ENCODE peak calls at places on chromosomes 2 and 18, in four cellular contexts. D is tibial artery, R is aorta, M is thoracic aorta. X is an unnamed sample.

GRCh38 chr2:241432824-241433448 is 75.4 kb downstream of the STK25 start:
- DNase-seq in D (no peak), R (no peak), M (no peak), X (no peak)

GRCh38 chr18:75211002-75211621 is 515 bp downstream of the TSHZ1 start:
- DNase-seq in M (no peak), D (no peak), R (no peak), X (no peak)

GRCh38 chr2:185208261-185208660 is 530.3 kb upstream of the FSIP2 start:
- DNase-seq in M (no peak), D (no peak), R (no peak), X (peak; percentile 61)

GRCh38 chr18:46412831-46413371 is 244.1 kb downstream of the LOXHD1 start:
- DNase-seq in R (no peak), D (no peak), M (no peak), X (no peak)

GRCh38 chr2:162014751-162015150 is 59.3 kb downstream of the DPP4 start:
- DNase-seq in R (no peak), M (no peak), D (no peak), X (no peak)

GRCh38 chr18:28995319-28995718 is 818.4 kb upstream of the CDH2 start:
- DNase-seq in D (no peak), M (no peak), R (no peak), X (no peak)

GRCh38 chr2:3117650-3118216 is 259.9 kb downstream of the EIPR1 start:
- DNase-seq in M (no peak), D (peak; percentile 5), R (no peak), X (no peak)

GRCh38 chr18:43869451-43870008 is 592.2 kb upstream of the SYT4 start:
- DNase-seq in D (no peak), R (no peak), M (no peak), X (no peak)

GRCh38 chr2:43269074-43269572 is 42.7 kb upstream of the ZFP36L2 start:
- DNase-seq in M (peak; percentile 78), R (peak; percentile 94), D (peak; percentile 95), X (peak; percentile 79)

GRCh38 chr2:109648041-109648527 is 33.9 kb downstream of the SOWAHC start:
- DNase-seq in M (no peak), D (peak; percentile 75), R (peak; percentile 71), X (no peak)

GRCh38 chr18:13703899-13704298 is 22.5 kb downstream of the FAM210A start:
- DNase-seq in R (no peak), M (no peak), D (no peak), X (no peak)
- H3K9me3 ChIP-seq in R (no peaks in the 10 kb centered on the region), M (no peaks in the 10 kb centered on the region), D (no peaks in the 10 kb centered on the region), X (no peaks in the 10 kb centered on the region)

GRCh38 chr2:200369886-200370285 is 63.4 kb downstream of the SPATS2L start:
- DNase-seq in R (no peak), D (no peak), M (no peak), X (no peak)
- H3K4me1 ChIP-seq in R (no peaks in the 10 kb centered on the region), D (no peaks in the 10 kb centered on the region), M (peaks cover 5% of the 10 kb centered on the region), X (peaks cover 8% of the 10 kb centered on the region)

GRCh38 chr2:196128749-196129148 is 42.6 kb downstream of the STK17B start:
- DNase-seq in M (no peak), R (no peak), D (no peak), X (no peak)
- H3K9me3 ChIP-seq in M (peaks cover 22% of the 10 kb centered on the region), R (peaks cover 12% of the 10 kb centered on the region), D (no peaks in the 10 kb centered on the region), X (no peaks in the 10 kb centered on the region)

GRCh38 chr2:119760876-119761275 is 1.2 kb downstream of the PTPN4 start:
- DNase-seq in R (no peak), D (no peak), M (no peak), X (no peak)
- H3K4me1 ChIP-seq in R (no peaks in the 10 kb centered on the region), D (no peaks in the 10 kb centered on the region), M (peaks cover 25% of the 10 kb centered on the region), X (no peaks in the 10 kb centered on the region)

GRCh38 chr2:455913-456312 is 168.0 kb upstream of the ALKAL2 start:
- DNase-seq in D (no peak), M (no peak), R (no peak), X (no peak)

GRCh38 chr2:457287-457686 is 169.4 kb upstream of the ALKAL2 start:
- DNase-seq in M (no peak), D (no peak), R (no peak), X (no peak)

GRCh38 chr2:455046-455705 is 167.3 kb upstream of the ALKAL2 start:
- DNase-seq in R (no peak), D (no peak), M (no peak), X (no peak)

GRCh38 chr2:458431-458827 is 170.5 kb upstream of the ALKAL2 start:
- DNase-seq in R (no peak), M (no peak), D (no peak), X (no peak)

GRCh38 chr2:457792-458430 is 170.0 kb upstream of the ALKAL2 start:
- DNase-seq in M (no peak), D (no peak), R (no peak), X (no peak)
- H3K9me3 ChIP-seq in M (no peaks in the 10 kb centered on the region), D (no peaks in the 10 kb centered on the region), R (no peaks in the 10 kb centered on the region), X (no peaks in the 10 kb centered on the region)

DNA sequence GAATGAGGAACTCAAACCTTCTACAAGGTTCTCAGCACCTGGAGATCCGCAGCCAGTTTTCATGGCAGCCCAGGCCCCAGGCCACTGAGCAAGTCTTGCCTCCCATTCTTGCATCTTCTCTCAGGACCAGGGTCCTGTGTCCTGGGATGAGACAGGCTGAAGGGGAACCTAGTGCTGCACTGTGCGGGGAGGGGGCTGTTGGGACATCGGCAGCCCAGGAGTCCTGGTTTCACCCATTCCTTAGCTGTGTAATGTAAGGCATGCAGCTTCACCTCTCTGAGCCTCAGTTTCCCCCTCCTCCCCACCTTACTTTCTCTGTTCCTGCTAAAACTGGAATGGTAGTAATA is 43.9 kb downstream of the TNS1 start:
- DNase-seq in R (no peak), M (no peak), D (peak; percentile 38), X (no peak)
- H3K4me1 ChIP-seq in R (peaks cover 4% of the 10 kb centered on the region), M (peaks cover 91% of the 10 kb centered on the region), D (peaks cover 53% of the 10 kb centered on the region), X (peaks cover under 1% of the 10 kb centered on the region)